ENCODE peak calls at places on chromosome 4, in four cellular contexts. E is heart right ventricle, F is psoas muscle, Y is iPS DF 6.9. C is an unnamed sample.

GRCh38 chr4:24742773-24743676 is 52.3 kb upstream of the SOD3 start:
- DNase-seq in E (no peak), F (no peak), Y (no peak), C (no peak)

GRCh38 chr4:75432683-75433082 is 81.5 kb downstream of the RCHY1 start:
- DNase-seq in E (no peak), F (no peak), Y (peak; percentile 37), C (peak; percentile 35)

GRCh38 chr4:23773884-23774636 is 115.8 kb downstream of the PPARGC1A start:
- DNase-seq in E (no peak), F (no peak), Y (no peak), C (no peak)

GRCh38 chr4:57374866-57375595 is 264.8 kb upstream of the IGFBP7 start:
- DNase-seq in E (no peak), F (no peak), Y (no peak), C (no peak)

GRCh38 chr4:153518637-153519384 is 52.7 kb downstream of the TMEM131L start:
- DNase-seq in E (no peak), F (no peak), Y (no peak), C (peak; percentile 51)

GRCh38 chr4:119040711-119041185 is 94.9 kb upstream of the MYOZ2 start:
- DNase-seq in E (no peak), F (peak; percentile 49), Y (no peak), C (peak; percentile 93)

GRCh38 chr4:139986621-139987510 is 167.1 kb downstream of the MAML3 start:
- DNase-seq in E (no peak), F (no peak), Y (no peak), C (peak; percentile 13)

GRCh38 chr4:179595671-179596410 is 2153.6 kb upstream of the AGA start:
- DNase-seq in E (no peak), F (no peak), Y (no peak), C (peak; percentile 11)

GRCh38 chr4:174358823-174359222 is 75.1 kb downstream of the CEP44 start:
- DNase-seq in E (no peak), F (no peak), Y (no peak), C (peak; percentile 70)

GRCh38 chr4:146192060-146192459 is 16.5 kb downstream of the LSM6 start:
- DNase-seq in E (peak; percentile 17), F (no peak), Y (no peak), C (peak; percentile 8)

GRCh38 chr4:158315706-158316105 is 105.4 kb downstream of the TMEM144 start:
- DNase-seq in E (no peak), F (no peak), Y (no peak), C (peak; percentile 95)

GRCh38 chr4:140238353-140239041 is 84.5 kb upstream of the MAML3 start:
- DNase-seq in E (peak; percentile 87), F (peak; percentile 93), Y (no peak), C (peak; percentile 80)

GRCh38 chr4:101292214-101292613 is 55.1 kb downstream of the PPP3CA start:
- DNase-seq in E (no peak), F (no peak), Y (no peak), C (no peak)

GRCh38 chr4:71857713-71858451 is 74.0 kb upstream of the GC start:
- DNase-seq in E (no peak), F (no peak), Y (peak; percentile 72), C (no peak)

GRCh38 chr4:37693450-37694190 is 7.4 kb upstream of the RELL1 start:
- DNase-seq in E (no peak), F (no peak), Y (no peak), C (peak; percentile 92)

GRCh38 chr4:104615496-104615895 is 120.8 kb upstream of the CXXC4 start:
- DNase-seq in E (no peak), F (no peak), Y (no peak), C (no peak)

GRCh38 chr4:52622564-52622963 is 36.5 kb downstream of the USP46 start:
- DNase-seq in E (no peak), F (no peak), Y (no peak), C (no peak)

GRCh38 chr4:138178566-138178965 is 63.6 kb downstream of the SLC7A11 start:
- DNase-seq in E (no peak), F (no peak), Y (no peak), C (no peak)

GRCh38 chr4:26525751-26526150 is 35.5 kb upstream of the CCKAR start:
- DNase-seq in E (no peak), F (no peak), Y (no peak), C (no peak)

GRCh38 chr4:158020175-158020574 is 152.7 kb downstream of the GASK1B start:
- DNase-seq in E (peak; percentile 36), F (no peak), Y (no peak), C (peak; percentile 96)

GRCh38 chr4:159401791-159402380 is 299.0 kb downstream of the RAPGEF2 start:
- DNase-seq in E (no peak), F (no peak), Y (no peak), C (peak; percentile 97)
- H3K4me3 ChIP-seq in E (no peak overlapping the region), F (no peak overlapping the region), Y (no peak overlapping the region), C (no peak overlapping the region)

GRCh38 chr4:1767058-1767769 is 25.9 kb upstream of the FGFR3 start:
- DNase-seq in E (no peak), F (no peak), Y (no peak), C (no peak)
- H3K4me3 ChIP-seq in E (peak overlapping the region; percentile 49), F (peak overlapping the region; percentile 53), Y (peak overlapping the region; percentile 29), C (peak overlapping the region; percentile 40)

GRCh38 chr4:163462556-163462955 is 11.0 kb downstream of the TKTL2 start:
- DNase-seq in E (no peak), F (no peak), Y (no peak), C (peak; percentile 12)

GRCh38 chr4:163473130-163473529 is 424 bp downstream of the TKTL2 start:
- DNase-seq in E (no peak), F (no peak), Y (no peak), C (no peak)

DNA sequence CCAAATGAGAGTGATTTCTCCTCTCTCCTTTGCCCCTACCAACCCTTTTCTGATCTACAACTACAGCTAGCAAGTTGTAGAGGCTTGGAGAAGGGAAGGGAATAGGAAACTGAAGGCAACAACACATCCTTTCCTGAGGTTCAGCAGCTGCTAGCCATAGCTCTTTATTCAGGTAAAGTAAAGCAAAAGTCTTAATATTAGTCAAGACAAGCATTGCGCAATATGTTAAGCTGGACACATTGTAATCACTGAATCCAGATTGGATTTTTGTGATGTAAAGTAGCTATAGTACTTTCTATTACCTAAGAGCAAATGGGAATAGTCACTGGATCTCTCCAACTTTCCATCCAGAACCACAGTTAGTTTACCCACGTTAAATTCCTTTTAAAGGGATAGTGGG is 6.2 kb downstream of the TKTL2 start:
- DNase-seq in E (no peak), F (no peak), Y (no peak), C (no peak)
- H3K4me3 ChIP-seq in E (no peak overlapping the region), F (no peak overlapping the region), Y (no peak overlapping the region), C (no peak overlapping the region)

DNA sequence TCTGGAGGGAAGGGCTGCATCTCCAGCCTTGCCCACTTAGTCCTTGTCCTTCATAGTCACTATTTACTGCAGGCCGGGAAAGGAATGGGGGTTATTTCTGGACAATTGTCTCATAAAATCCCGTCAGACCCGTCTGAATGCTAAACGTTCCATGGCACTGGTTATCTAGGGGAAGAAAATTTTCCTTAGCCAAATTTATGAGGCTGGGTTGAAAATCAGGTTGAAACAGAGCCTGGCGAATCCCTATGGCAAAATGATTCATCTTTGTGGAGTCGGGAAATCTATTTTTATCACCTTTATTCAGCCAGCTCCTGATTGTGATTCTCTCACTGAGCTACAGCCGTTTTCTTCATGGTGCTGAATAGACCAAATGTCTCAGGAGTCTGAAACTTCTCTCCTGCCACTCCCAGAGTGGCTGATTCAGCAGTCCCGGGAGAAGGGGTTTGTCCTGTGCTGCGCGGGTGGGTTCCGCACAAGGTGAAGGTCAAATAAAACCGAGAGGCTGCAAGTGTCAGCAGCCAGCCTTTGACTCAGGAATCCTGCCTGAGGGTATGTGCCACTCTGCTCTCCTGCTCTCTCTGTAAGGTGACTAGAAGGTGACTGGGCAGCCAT is 1.0 kb downstream of the LIMCH1 start:
- DNase-seq in E (peak; percentile 25), F (peak; percentile 41), Y (no peak), C (no peak)
- H3K4me3 ChIP-seq in E (peak overlapping the region; percentile 43), F (peak overlapping the region; percentile 60), Y (no peak overlapping the region), C (no peak overlapping the region)

GRCh38 chr4:16231570-16232252 is 5.4 kb upstream of the TAPT1 start:
- DNase-seq in E (no peak), F (no peak), Y (no peak), C (peak; percentile 7)
- H3K4me3 ChIP-seq in E (peak overlapping the region; percentile 1), F (peak overlapping the region; percentile 36), Y (no peak overlapping the region), C (no peak overlapping the region)